ENCODE peak calls at places on chromosomes 11 and 22, in six cellular contexts. One of them, this sample, is unnamed.

GRCh38 chr11:111676878-111677585 is 74.8 kb downstream of the SIK2 start:
- ATAC-seq in upper lobe of left lung: no peak
- ATAC-seq in GM12878: no peak
- ATAC-seq in A549: peak; percentile 47
- ATAC-seq in HepG2: no peak
- ATAC-seq in K562: no peak
- ATAC-seq in this sample: no peak

GRCh38 chr22:41574847-41575381 is 14.1 kb downstream of the CSDC2 start:
- ATAC-seq in upper lobe of left lung: peak; percentile 23
- ATAC-seq in GM12878: no peak
- ATAC-seq in A549: no peak
- ATAC-seq in HepG2: no peak
- ATAC-seq in K562: peak; percentile 44
- ATAC-seq in this sample: peak; percentile 74

GRCh38 chr11:69950120-69950519 is 128.0 kb upstream of the ANO1 start:
- ATAC-seq in upper lobe of left lung: no peak
- ATAC-seq in GM12878: no peak
- ATAC-seq in A549: no peak
- ATAC-seq in HepG2: peak; percentile 51
- ATAC-seq in K562: peak; percentile 83
- ATAC-seq in this sample: no peak

GRCh38 chr11:77525455-77526091 is 51.7 kb upstream of the PAK1 start:
- ATAC-seq in upper lobe of left lung: no peak
- ATAC-seq in GM12878: no peak
- ATAC-seq in A549: no peak
- ATAC-seq in HepG2: no peak
- ATAC-seq in K562: no peak
- ATAC-seq in this sample: no peak

GRCh38 chr11:128862913-128863660 is 4.0 kb downstream of the KCNJ1 start:
- ATAC-seq in upper lobe of left lung: no peak
- ATAC-seq in GM12878: no peak
- ATAC-seq in A549: no peak
- ATAC-seq in HepG2: no peak
- ATAC-seq in K562: no peak
- ATAC-seq in this sample: no peak

GRCh38 chr11:104668797-104669463 is 229.3 kb downstream of the CASP12 start:
- ATAC-seq in upper lobe of left lung: no peak
- ATAC-seq in GM12878: no peak
- ATAC-seq in A549: peak; percentile 73
- ATAC-seq in HepG2: peak; percentile 25
- ATAC-seq in K562: no peak
- ATAC-seq in this sample: no peak

GRCh38 chr22:27445876-27446275 is 355.7 kb downstream of the MN1 start:
- ATAC-seq in upper lobe of left lung: peak; percentile 63
- ATAC-seq in GM12878: no peak
- ATAC-seq in A549: no peak
- ATAC-seq in HepG2: no peak
- ATAC-seq in K562: no peak
- ATAC-seq in this sample: peak; percentile 66

GRCh38 chr22:21590809-21591641 is 23.5 kb downstream of the UBE2L3 start:
- ATAC-seq in upper lobe of left lung: no peak
- ATAC-seq in GM12878: no peak
- ATAC-seq in A549: no peak
- ATAC-seq in HepG2: no peak
- ATAC-seq in K562: no peak
- ATAC-seq in this sample: no peak

GRCh38 chr11:33988586-33989370 is 62.8 kb upstream of the CAPRIN1 start:
- ATAC-seq in upper lobe of left lung: no peak
- ATAC-seq in GM12878: no peak
- ATAC-seq in A549: no peak
- ATAC-seq in HepG2: no peak
- ATAC-seq in K562: no peak
- ATAC-seq in this sample: no peak

GRCh38 chr22:47474895-47475294 is 712.4 kb downstream of the TBC1D22A start:
- ATAC-seq in upper lobe of left lung: no peak
- ATAC-seq in GM12878: no peak
- ATAC-seq in A549: no peak
- ATAC-seq in HepG2: no peak
- ATAC-seq in K562: no peak
- ATAC-seq in this sample: no peak

GRCh38 chr22:30170126-30170525 is 76.4 kb downstream of the LIF start:
- ATAC-seq in upper lobe of left lung: no peak
- ATAC-seq in GM12878: no peak
- ATAC-seq in A549: no peak
- ATAC-seq in HepG2: no peak
- ATAC-seq in K562: no peak
- ATAC-seq in this sample: no peak

GRCh38 chr22:22404598-22405284 is 103.8 kb downstream of the ZNF280B start:
- ATAC-seq in upper lobe of left lung: no peak
- ATAC-seq in GM12878: peak; percentile 65
- ATAC-seq in A549: no peak
- ATAC-seq in HepG2: no peak
- ATAC-seq in K562: no peak
- ATAC-seq in this sample: no peak

GRCh38 chr11:1029686-1030085 is 6.8 kb downstream of the MUC6 start:
- ATAC-seq in upper lobe of left lung: no peak
- ATAC-seq in GM12878: no peak
- ATAC-seq in A549: peak; percentile 27
- ATAC-seq in HepG2: peak; percentile 13
- ATAC-seq in K562: no peak
- ATAC-seq in this sample: no peak

GRCh38 chr11:9765320-9766101 is 101.6 kb downstream of the SWAP70 start:
- ATAC-seq in upper lobe of left lung: peak; percentile 35
- ATAC-seq in GM12878: peak; percentile 54
- ATAC-seq in A549: no peak
- ATAC-seq in HepG2: peak; percentile 96
- ATAC-seq in K562: peak; percentile 17
- ATAC-seq in this sample: peak; percentile 86

GRCh38 chr11:75642402-75643113 is 26.3 kb downstream of the MAP6 start:
- ATAC-seq in upper lobe of left lung: no peak
- ATAC-seq in GM12878: no peak
- ATAC-seq in A549: no peak
- ATAC-seq in HepG2: no peak
- ATAC-seq in K562: no peak
- ATAC-seq in this sample: no peak

GRCh38 chr11:45185228-45185729 is 38.8 kb downstream of the PRDM11 start:
- ATAC-seq in upper lobe of left lung: no peak
- ATAC-seq in GM12878: no peak
- ATAC-seq in A549: no peak
- ATAC-seq in HepG2: no peak
- ATAC-seq in K562: peak; percentile 83
- ATAC-seq in this sample: no peak

GRCh38 chr11:59266491-59266890 is 53.8 kb upstream of the MPEG1 start:
- ATAC-seq in upper lobe of left lung: no peak
- ATAC-seq in GM12878: peak; percentile 15
- ATAC-seq in A549: no peak
- ATAC-seq in HepG2: no peak
- ATAC-seq in K562: no peak
- ATAC-seq in this sample: no peak

GRCh38 chr11:103170865-103171264 is 61.6 kb downstream of the DYNC2H1 start:
- ATAC-seq in upper lobe of left lung: no peak
- ATAC-seq in GM12878: no peak
- ATAC-seq in A549: no peak
- ATAC-seq in HepG2: no peak
- ATAC-seq in K562: no peak
- ATAC-seq in this sample: no peak

GRCh38 chr11:128879817-128880216 is 11.3 kb upstream of the KCNJ5 start:
- ATAC-seq in upper lobe of left lung: no peak
- ATAC-seq in GM12878: no peak
- ATAC-seq in A549: no peak
- ATAC-seq in HepG2: no peak
- ATAC-seq in K562: no peak
- ATAC-seq in this sample: no peak

GRCh38 chr11:44203270-44204043 is 106.5 kb downstream of the ALX4 start:
- ATAC-seq in upper lobe of left lung: no peak
- ATAC-seq in GM12878: no peak
- ATAC-seq in A549: no peak
- ATAC-seq in HepG2: no peak
- ATAC-seq in K562: no peak
- ATAC-seq in this sample: no peak

GRCh38 chr11:69981119-69981770 is 96.9 kb upstream of the ANO1 start:
- ATAC-seq in upper lobe of left lung: no peak
- ATAC-seq in GM12878: no peak
- ATAC-seq in A549: no peak
- ATAC-seq in HepG2: no peak
- ATAC-seq in K562: peak; percentile 97
- ATAC-seq in this sample: no peak

GRCh38 chr22:41976070-41976901 is 7.0 kb downstream of the SEPTIN3 start:
- ATAC-seq in upper lobe of left lung: no peak
- ATAC-seq in GM12878: peak; percentile 32
- ATAC-seq in A549: peak; percentile 41
- ATAC-seq in HepG2: peak; percentile 17
- ATAC-seq in K562: no peak
- ATAC-seq in this sample: peak; percentile 60

GRCh38 chr11:121557348-121557747 is 104.6 kb upstream of the SORL1-AS1 start:
- ATAC-seq in upper lobe of left lung: no peak
- ATAC-seq in GM12878: peak; percentile 95
- ATAC-seq in A549: no peak
- ATAC-seq in HepG2: no peak
- ATAC-seq in K562: no peak
- ATAC-seq in this sample: no peak

GRCh38 chr11:65786008-65786785 is 666 bp upstream of the OVOL1 start:
- ATAC-seq in upper lobe of left lung: no peak
- ATAC-seq in GM12878: no peak
- ATAC-seq in A549: no peak
- ATAC-seq in HepG2: no peak
- ATAC-seq in K562: no peak
- ATAC-seq in this sample: peak; percentile 32
- TF ChIP-seq EP300 in upper lobe of left lung: no peak
- TF ChIP-seq EP300 in GM12878: no peak
- TF ChIP-seq EP300 in A549: no peak
- TF ChIP-seq EP300 in HepG2: no peak
- TF ChIP-seq EP300 in K562: no peak
- TF ChIP-seq EP300 in this sample: no peak

GRCh38 chr11:126495806-126496205 is 140.3 kb downstream of the ST3GAL4 start:
- ATAC-seq in upper lobe of left lung: no peak
- ATAC-seq in GM12878: no peak
- ATAC-seq in A549: no peak
- ATAC-seq in HepG2: peak; percentile 17
- ATAC-seq in K562: no peak
- ATAC-seq in this sample: no peak
- TF ChIP-seq CTCF in upper lobe of left lung: no peak
- TF ChIP-seq CTCF in GM12878: no peak
- TF ChIP-seq CTCF in A549: no peak
- TF ChIP-seq CTCF in HepG2: no peak
- TF ChIP-seq CTCF in K562: no peak
- TF ChIP-seq CTCF in this sample: no peak

GRCh38 chr22:37030560-37031281 is 11.2 kb downstream of the MPST start:
- ATAC-seq in upper lobe of left lung: no peak
- ATAC-seq in GM12878: peak; percentile 37
- ATAC-seq in A549: no peak
- ATAC-seq in HepG2: no peak
- ATAC-seq in K562: peak; percentile 22
- ATAC-seq in this sample: no peak
- H3K4me1 ChIP-seq in upper lobe of left lung: no peaks in the 10 kb centered on the region
- H3K4me1 ChIP-seq in GM12878: no peaks in the 10 kb centered on the region
- H3K4me1 ChIP-seq in A549: peaks cover 62% of the 10 kb centered on the region
- H3K4me1 ChIP-seq in HepG2: peaks cover 95% of the 10 kb centered on the region
- H3K4me1 ChIP-seq in K562: peaks cover 5% of the 10 kb centered on the region
- H3K4me1 ChIP-seq in this sample: no peaks in the 10 kb centered on the region

DNA sequence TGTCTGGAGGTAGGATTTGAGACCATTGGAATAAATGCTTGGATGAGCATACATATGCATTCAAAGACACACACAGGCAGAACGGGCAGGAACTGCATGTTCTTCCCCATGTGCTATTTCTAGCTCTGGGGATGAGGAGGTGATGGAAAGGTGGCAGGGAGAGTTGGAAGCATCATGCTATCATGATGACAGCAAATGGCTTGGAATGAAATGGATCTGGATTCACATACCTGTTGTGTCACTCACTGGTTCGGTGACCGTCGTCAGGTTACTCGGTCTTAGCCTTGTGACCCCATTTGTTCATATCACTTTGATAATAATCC is 627.9 kb upstream of the KIRREL3 start:
- ATAC-seq in upper lobe of left lung: no peak
- ATAC-seq in GM12878: no peak
- ATAC-seq in A549: no peak
- ATAC-seq in HepG2: no peak
- ATAC-seq in K562: no peak
- ATAC-seq in this sample: no peak
- TF ChIP-seq EP300 in upper lobe of left lung: no peak
- TF ChIP-seq EP300 in GM12878: no peak
- TF ChIP-seq EP300 in A549: no peak
- TF ChIP-seq EP300 in HepG2: no peak
- TF ChIP-seq EP300 in K562: no peak
- TF ChIP-seq EP300 in this sample: no peak

GRCh38 chr11:3341298-3341697 is 37.6 kb downstream of the ZNF195 start:
- ATAC-seq in upper lobe of left lung: no peak
- ATAC-seq in GM12878: peak; percentile 76
- ATAC-seq in A549: no peak
- ATAC-seq in HepG2: peak; percentile 51
- ATAC-seq in K562: peak; percentile 72
- ATAC-seq in this sample: no peak
- TF ChIP-seq CTCF in upper lobe of left lung: peak; percentile 61
- TF ChIP-seq CTCF in GM12878: peak; percentile 75
- TF ChIP-seq CTCF in A549: no peak
- TF ChIP-seq CTCF in HepG2: peak; percentile 54
- TF ChIP-seq CTCF in K562: peak; percentile 87
- TF ChIP-seq CTCF in this sample: peak; percentile 43